ENCODE peak calls at places on chromosome 6, in six cellular contexts. One of them, this sample, is unnamed.

GRCh38 chr6:75546401-75546800 is 52.8 kb upstream of the FILIP1 start:
- DNase-seq in LoVo: no peak
- DNase-seq in bronchial epithelial cell: no peak
- DNase-seq in Daoy: no peak
- DNase-seq in activated CD8-positive, alpha-beta memory T cell treated with anti-CD3 and anti-CD28 coated beads, Interleukin-2, amount 50 U/mL, for 4 hours: no peak
- DNase-seq in brain microvascular endothelial cell: no peak
- DNase-seq in this sample: peak

GRCh38 chr6:74044417-74045096 is 348.6 kb downstream of the CD109 start:
- DNase-seq in LoVo: no peak
- DNase-seq in bronchial epithelial cell: peak
- DNase-seq in Daoy: no peak
- DNase-seq in activated CD8-positive, alpha-beta memory T cell treated with anti-CD3 and anti-CD28 coated beads, Interleukin-2, amount 50 U/mL, for 4 hours: no peak
- DNase-seq in brain microvascular endothelial cell: peak
- DNase-seq in this sample: peak

GRCh38 chr6:1711136-1711535 is 101.4 kb downstream of the FOXC1 start:
- DNase-seq in LoVo: no peak
- DNase-seq in bronchial epithelial cell: no peak
- DNase-seq in Daoy: no peak
- DNase-seq in activated CD8-positive, alpha-beta memory T cell treated with anti-CD3 and anti-CD28 coated beads, Interleukin-2, amount 50 U/mL, for 4 hours: no peak
- DNase-seq in brain microvascular endothelial cell: no peak
- DNase-seq in this sample: no peak

GRCh38 chr6:112215901-112216300 is 38.5 kb downstream of the LAMA4 start:
- DNase-seq in LoVo: no peak
- DNase-seq in bronchial epithelial cell: no peak
- DNase-seq in Daoy: no peak
- DNase-seq in activated CD8-positive, alpha-beta memory T cell treated with anti-CD3 and anti-CD28 coated beads, Interleukin-2, amount 50 U/mL, for 4 hours: no peak
- DNase-seq in brain microvascular endothelial cell: no peak
- DNase-seq in this sample: no peak

GRCh38 chr6:163413345-163414116 is 987 bp upstream of the QKI start:
- DNase-seq in LoVo: peak
- DNase-seq in bronchial epithelial cell: peak
- DNase-seq in Daoy: peak
- DNase-seq in activated CD8-positive, alpha-beta memory T cell treated with anti-CD3 and anti-CD28 coated beads, Interleukin-2, amount 50 U/mL, for 4 hours: peak
- DNase-seq in brain microvascular endothelial cell: peak
- DNase-seq in this sample: peak

GRCh38 chr6:35396991-35397390 is 54.6 kb downstream of the PPARD start:
- DNase-seq in LoVo: no peak
- DNase-seq in bronchial epithelial cell: peak
- DNase-seq in Daoy: no peak
- DNase-seq in activated CD8-positive, alpha-beta memory T cell treated with anti-CD3 and anti-CD28 coated beads, Interleukin-2, amount 50 U/mL, for 4 hours: no peak
- DNase-seq in brain microvascular endothelial cell: no peak
- DNase-seq in this sample: peak

GRCh38 chr6:112877134-112878100 is 530.3 kb downstream of the RFPL4B start:
- DNase-seq in LoVo: peak
- DNase-seq in bronchial epithelial cell: peak
- DNase-seq in Daoy: peak
- DNase-seq in activated CD8-positive, alpha-beta memory T cell treated with anti-CD3 and anti-CD28 coated beads, Interleukin-2, amount 50 U/mL, for 4 hours: no peak
- DNase-seq in brain microvascular endothelial cell: peak
- DNase-seq in this sample: peak

GRCh38 chr6:168875811-168876576 is 377.7 kb downstream of the THBS2 start:
- DNase-seq in LoVo: no peak
- DNase-seq in bronchial epithelial cell: no peak
- DNase-seq in Daoy: no peak
- DNase-seq in activated CD8-positive, alpha-beta memory T cell treated with anti-CD3 and anti-CD28 coated beads, Interleukin-2, amount 50 U/mL, for 4 hours: no peak
- DNase-seq in brain microvascular endothelial cell: no peak
- DNase-seq in this sample: no peak

GRCh38 chr6:81309841-81310240 is 442.6 kb downstream of the TENT5A start:
- DNase-seq in LoVo: no peak
- DNase-seq in bronchial epithelial cell: no peak
- DNase-seq in Daoy: no peak
- DNase-seq in activated CD8-positive, alpha-beta memory T cell treated with anti-CD3 and anti-CD28 coated beads, Interleukin-2, amount 50 U/mL, for 4 hours: no peak
- DNase-seq in brain microvascular endothelial cell: no peak
- DNase-seq in this sample: no peak

GRCh38 chr6:15427360-15428070 is 181.6 kb downstream of the JARID2 start:
- DNase-seq in LoVo: no peak
- DNase-seq in bronchial epithelial cell: no peak
- DNase-seq in Daoy: no peak
- DNase-seq in activated CD8-positive, alpha-beta memory T cell treated with anti-CD3 and anti-CD28 coated beads, Interleukin-2, amount 50 U/mL, for 4 hours: no peak
- DNase-seq in brain microvascular endothelial cell: peak
- DNase-seq in this sample: no peak

GRCh38 chr6:135922170-135922569 is 70.7 kb downstream of the PDE7B start:
- DNase-seq in LoVo: no peak
- DNase-seq in bronchial epithelial cell: peak
- DNase-seq in Daoy: peak
- DNase-seq in activated CD8-positive, alpha-beta memory T cell treated with anti-CD3 and anti-CD28 coated beads, Interleukin-2, amount 50 U/mL, for 4 hours: no peak
- DNase-seq in brain microvascular endothelial cell: peak
- DNase-seq in this sample: peak

GRCh38 chr6:30683980-30684338 is 2.5 kb downstream of the PPP1R18 start:
- DNase-seq in LoVo: no peak
- DNase-seq in bronchial epithelial cell: no peak
- DNase-seq in Daoy: peak
- DNase-seq in activated CD8-positive, alpha-beta memory T cell treated with anti-CD3 and anti-CD28 coated beads, Interleukin-2, amount 50 U/mL, for 4 hours: no peak
- DNase-seq in brain microvascular endothelial cell: no peak
- DNase-seq in this sample: no peak

GRCh38 chr6:57097596-57097995 is 7.6 kb downstream of the ZNF451 start:
- DNase-seq in LoVo: no peak
- DNase-seq in bronchial epithelial cell: no peak
- DNase-seq in Daoy: no peak
- DNase-seq in activated CD8-positive, alpha-beta memory T cell treated with anti-CD3 and anti-CD28 coated beads, Interleukin-2, amount 50 U/mL, for 4 hours: no peak
- DNase-seq in brain microvascular endothelial cell: peak
- DNase-seq in this sample: peak

GRCh38 chr6:142331075-142331551 is 29.3 kb downstream of the ADGRG6 start:
- DNase-seq in LoVo: no peak
- DNase-seq in bronchial epithelial cell: peak
- DNase-seq in Daoy: no peak
- DNase-seq in activated CD8-positive, alpha-beta memory T cell treated with anti-CD3 and anti-CD28 coated beads, Interleukin-2, amount 50 U/mL, for 4 hours: peak
- DNase-seq in brain microvascular endothelial cell: peak
- DNase-seq in this sample: no peak

GRCh38 chr6:63058601-63059000 is 152.7 kb upstream of the FKBP1C start:
- DNase-seq in LoVo: no peak
- DNase-seq in bronchial epithelial cell: no peak
- DNase-seq in Daoy: no peak
- DNase-seq in activated CD8-positive, alpha-beta memory T cell treated with anti-CD3 and anti-CD28 coated beads, Interleukin-2, amount 50 U/mL, for 4 hours: no peak
- DNase-seq in brain microvascular endothelial cell: no peak
- DNase-seq in this sample: no peak

GRCh38 chr6:142075516-142076101 is 57.1 kb upstream of the GJE1 start:
- DNase-seq in LoVo: no peak
- DNase-seq in bronchial epithelial cell: peak
- DNase-seq in Daoy: no peak
- DNase-seq in activated CD8-positive, alpha-beta memory T cell treated with anti-CD3 and anti-CD28 coated beads, Interleukin-2, amount 50 U/mL, for 4 hours: no peak
- DNase-seq in brain microvascular endothelial cell: no peak
- DNase-seq in this sample: no peak

GRCh38 chr6:62707156-62707555 is 421.1 kb upstream of the KHDRBS2 start:
- DNase-seq in LoVo: no peak
- DNase-seq in bronchial epithelial cell: no peak
- DNase-seq in Daoy: no peak
- DNase-seq in activated CD8-positive, alpha-beta memory T cell treated with anti-CD3 and anti-CD28 coated beads, Interleukin-2, amount 50 U/mL, for 4 hours: no peak
- DNase-seq in brain microvascular endothelial cell: no peak
- DNase-seq in this sample: no peak

GRCh38 chr6:156880913-156881312 is 103.7 kb downstream of the ARID1B start:
- DNase-seq in LoVo: no peak
- DNase-seq in bronchial epithelial cell: peak
- DNase-seq in Daoy: no peak
- DNase-seq in activated CD8-positive, alpha-beta memory T cell treated with anti-CD3 and anti-CD28 coated beads, Interleukin-2, amount 50 U/mL, for 4 hours: no peak
- DNase-seq in brain microvascular endothelial cell: no peak
- DNase-seq in this sample: no peak

GRCh38 chr6:159693894-159694545 is 979 bp upstream of the SOD2 start:
- DNase-seq in LoVo: peak
- DNase-seq in bronchial epithelial cell: peak
- DNase-seq in Daoy: peak
- DNase-seq in activated CD8-positive, alpha-beta memory T cell treated with anti-CD3 and anti-CD28 coated beads, Interleukin-2, amount 50 U/mL, for 4 hours: no peak
- DNase-seq in brain microvascular endothelial cell: no peak
- DNase-seq in this sample: peak

GRCh38 chr6:75830959-75831885 is 82.2 kb downstream of the MYO6 start:
- DNase-seq in LoVo: no peak
- DNase-seq in bronchial epithelial cell: peak
- DNase-seq in Daoy: peak
- DNase-seq in activated CD8-positive, alpha-beta memory T cell treated with anti-CD3 and anti-CD28 coated beads, Interleukin-2, amount 50 U/mL, for 4 hours: no peak
- DNase-seq in brain microvascular endothelial cell: peak
- DNase-seq in this sample: peak

GRCh38 chr6:55568779-55569439 is 10.1 kb downstream of the HMGCLL1 start:
- DNase-seq in LoVo: no peak
- DNase-seq in bronchial epithelial cell: no peak
- DNase-seq in Daoy: no peak
- DNase-seq in activated CD8-positive, alpha-beta memory T cell treated with anti-CD3 and anti-CD28 coated beads, Interleukin-2, amount 50 U/mL, for 4 hours: no peak
- DNase-seq in brain microvascular endothelial cell: no peak
- DNase-seq in this sample: no peak

GRCh38 chr6:170437719-170438401 is 115.2 kb downstream of the PSMB1 start:
- DNase-seq in LoVo: no peak
- DNase-seq in bronchial epithelial cell: peak
- DNase-seq in Daoy: peak
- DNase-seq in activated CD8-positive, alpha-beta memory T cell treated with anti-CD3 and anti-CD28 coated beads, Interleukin-2, amount 50 U/mL, for 4 hours: no peak
- DNase-seq in brain microvascular endothelial cell: no peak
- DNase-seq in this sample: no peak

GRCh38 chr6:7172605-7173185 is 64.9 kb downstream of the RREB1 start:
- DNase-seq in LoVo: no peak
- DNase-seq in bronchial epithelial cell: no peak
- DNase-seq in Daoy: peak
- DNase-seq in activated CD8-positive, alpha-beta memory T cell treated with anti-CD3 and anti-CD28 coated beads, Interleukin-2, amount 50 U/mL, for 4 hours: no peak
- DNase-seq in brain microvascular endothelial cell: peak
- DNase-seq in this sample: no peak

GRCh38 chr6:149289966-149290365 is 27.5 kb upstream of the TAB2 start:
- DNase-seq in LoVo: no peak
- DNase-seq in bronchial epithelial cell: peak
- DNase-seq in Daoy: no peak
- DNase-seq in activated CD8-positive, alpha-beta memory T cell treated with anti-CD3 and anti-CD28 coated beads, Interleukin-2, amount 50 U/mL, for 4 hours: no peak
- DNase-seq in brain microvascular endothelial cell: no peak
- DNase-seq in this sample: no peak

GRCh38 chr6:10759312-10759839 is 11.8 kb downstream of the TMEM14B start:
- DNase-seq in LoVo: peak
- DNase-seq in bronchial epithelial cell: peak
- DNase-seq in Daoy: peak
- DNase-seq in activated CD8-positive, alpha-beta memory T cell treated with anti-CD3 and anti-CD28 coated beads, Interleukin-2, amount 50 U/mL, for 4 hours: no peak
- DNase-seq in brain microvascular endothelial cell: peak
- DNase-seq in this sample: peak

GRCh38 chr6:153167026-153167891 is 36.2 kb upstream of the RGS17 start:
- DNase-seq in LoVo: peak
- DNase-seq in bronchial epithelial cell: peak
- DNase-seq in Daoy: peak
- DNase-seq in activated CD8-positive, alpha-beta memory T cell treated with anti-CD3 and anti-CD28 coated beads, Interleukin-2, amount 50 U/mL, for 4 hours: no peak
- DNase-seq in brain microvascular endothelial cell: peak
- DNase-seq in this sample: peak

GRCh38 chr6:136582702-136583471 is 32.7 kb upstream of the MAP7 start:
- DNase-seq in LoVo: peak
- DNase-seq in bronchial epithelial cell: peak
- DNase-seq in Daoy: peak
- DNase-seq in activated CD8-positive, alpha-beta memory T cell treated with anti-CD3 and anti-CD28 coated beads, Interleukin-2, amount 50 U/mL, for 4 hours: no peak
- DNase-seq in brain microvascular endothelial cell: peak
- DNase-seq in this sample: peak

GRCh38 chr6:3852391-3852790 is 3.2 kb downstream of the FAM50B start:
- DNase-seq in LoVo: no peak
- DNase-seq in bronchial epithelial cell: no peak
- DNase-seq in Daoy: no peak
- DNase-seq in activated CD8-positive, alpha-beta memory T cell treated with anti-CD3 and anti-CD28 coated beads, Interleukin-2, amount 50 U/mL, for 4 hours: no peak
- DNase-seq in brain microvascular endothelial cell: no peak
- DNase-seq in this sample: no peak

GRCh38 chr6:129683606-129684322 is 26.2 kb downstream of the ARHGAP18 start:
- DNase-seq in LoVo: peak
- DNase-seq in bronchial epithelial cell: peak
- DNase-seq in Daoy: peak
- DNase-seq in activated CD8-positive, alpha-beta memory T cell treated with anti-CD3 and anti-CD28 coated beads, Interleukin-2, amount 50 U/mL, for 4 hours: peak
- DNase-seq in brain microvascular endothelial cell: peak
- DNase-seq in this sample: peak

GRCh38 chr6:153591165-153591564 is 447.9 kb upstream of the OPRM1 start:
- DNase-seq in LoVo: no peak
- DNase-seq in bronchial epithelial cell: no peak
- DNase-seq in Daoy: no peak
- DNase-seq in activated CD8-positive, alpha-beta memory T cell treated with anti-CD3 and anti-CD28 coated beads, Interleukin-2, amount 50 U/mL, for 4 hours: no peak
- DNase-seq in brain microvascular endothelial cell: no peak
- DNase-seq in this sample: no peak

GRCh38 chr6:134245041-134245440 is 72.9 kb downstream of the SGK1 start:
- DNase-seq in LoVo: no peak
- DNase-seq in bronchial epithelial cell: peak
- DNase-seq in Daoy: peak
- DNase-seq in activated CD8-positive, alpha-beta memory T cell treated with anti-CD3 and anti-CD28 coated beads, Interleukin-2, amount 50 U/mL, for 4 hours: no peak
- DNase-seq in brain microvascular endothelial cell: peak
- DNase-seq in this sample: peak

GRCh38 chr6:124487778-124488431 is 474.3 kb upstream of the RNF217 start:
- DNase-seq in LoVo: no peak
- DNase-seq in bronchial epithelial cell: peak
- DNase-seq in Daoy: peak
- DNase-seq in activated CD8-positive, alpha-beta memory T cell treated with anti-CD3 and anti-CD28 coated beads, Interleukin-2, amount 50 U/mL, for 4 hours: no peak
- DNase-seq in brain microvascular endothelial cell: peak
- DNase-seq in this sample: peak

GRCh38 chr6:146985111-146985510 is 219.1 kb upstream of the STXBP5 start:
- DNase-seq in LoVo: peak
- DNase-seq in bronchial epithelial cell: no peak
- DNase-seq in Daoy: no peak
- DNase-seq in activated CD8-positive, alpha-beta memory T cell treated with anti-CD3 and anti-CD28 coated beads, Interleukin-2, amount 50 U/mL, for 4 hours: no peak
- DNase-seq in brain microvascular endothelial cell: no peak
- DNase-seq in this sample: no peak